ENCODE peak calls at places on chromosomes 7 and 10, in nine cellular contexts. H, Y, B, W, A, Q, R, U and N are unnamed samples.

GRCh38 chr7:118898284-118898683 is 673.8 kb downstream of the ANKRD7 start:
- DNase-seq in H (no peak), Y (no peak), B (no peak), W (no peak), A (no peak), Q (no peak), R (no peak), U (no peak), N (no peak)

GRCh38 chr10:44399478-44400451 is 14.9 kb upstream of the CXCL12 start:
- DNase-seq in H (no peak), Y (no peak), B (no peak), W (no peak), A (no peak), Q (no peak), R (no peak), U (no peak), N (no peak)

GRCh38 chr10:15809450-15809849 is 50.9 kb downstream of the MINDY3 start:
- DNase-seq in H (no peak), Y (no peak), B (no peak), W (no peak), A (no peak), Q (no peak), R (no peak), U (no peak), N (no peak)

GRCh38 chr7:104695563-104695962 is 318.4 kb upstream of the KMT2E start:
- DNase-seq in H (no peak), Y (no peak), B (no peak), W (no peak), A (no peak), Q (no peak), R (no peak), U (no peak), N (no peak)

GRCh38 chr10:85545874-85546273 is 820.7 kb downstream of the GRID1 start:
- DNase-seq in H (no peak), Y (no peak), B (no peak), W (no peak), A (no peak), Q (no peak), R (no peak), U (no peak), N (no peak)

GRCh38 chr7:79734158-79734557 is 280.7 kb upstream of the MAGI2 start:
- DNase-seq in H (no peak), Y (no peak), B (no peak), W (no peak), A (no peak), Q (no peak), R (no peak), U (no peak), N (no peak)

GRCh38 chr7:8283968-8284367 is 22.0 kb upstream of the ICA1 start:
- DNase-seq in H (no peak), Y (no peak), B (no peak), W (no peak), A (no peak), Q (no peak), R (no peak), U (no peak), N (no peak)

GRCh38 chr7:22255342-22255741 is 101.6 kb downstream of the RAPGEF5 start:
- DNase-seq in H (no peak), Y (no peak), B (no peak), W (no peak), A (no peak), Q (no peak), R (no peak), U (no peak), N (no peak)

GRCh38 chr10:24721254-24722106 is 2.2 kb downstream of the ARHGAP21 start:
- DNase-seq in H (no peak), Y (no peak), B (no peak), W (peak), A (peak), Q (no peak), R (no peak), U (no peak), N (peak)

GRCh38 chr7:26091933-26092332 is 60.1 kb upstream of the NFE2L3 start:
- DNase-seq in H (no peak), Y (no peak), B (peak), W (no peak), A (peak), Q (no peak), R (no peak), U (no peak), N (no peak)

GRCh38 chr7:100642534-100642907 is 1.2 kb upstream of the TFR2 start:
- DNase-seq in H (no peak), Y (peak), B (peak), W (no peak), A (no peak), Q (peak), R (no peak), U (no peak), N (no peak)